ENCODE peak calls at places on chromosomes 1 and 21, in ten cellular contexts. One of them, this sample, is unnamed.

GRCh38 chr1:148372731-148373130 is 110.4 kb downstream of the PPIAL4G start:
- DNase-seq in ovary: no peak
- DNase-seq in smooth muscle cell of the brain vasculature: no peak
- DNase-seq in activated T-cell treated with anti-CD3 and anti-CD28 coated beads for 1 hour: no peak
- DNase-seq in NCI-H1436: no peak
- DNase-seq in activated naive CD4-positive, alpha-beta T cell treated with anti-CD3 and anti-CD28 coated beads, Interleukin-2, amount 50 U/mL, for 72 hours: peak
- DNase-seq in caudate nucleus: no peak
- DNase-seq in M059J: peak
- DNase-seq in naive B cell: no peak
- DNase-seq in ELR: peak
- DNase-seq in this sample: no peak

GRCh38 chr1:52413410-52414104 is 9.2 kb downstream of the PRPF38A start:
- DNase-seq in ELR: peak
- DNase-seq in naive B cell: no peak
- DNase-seq in activated naive CD4-positive, alpha-beta T cell treated with anti-CD3 and anti-CD28 coated beads, Interleukin-2, amount 50 U/mL, for 72 hours: no peak
- DNase-seq in caudate nucleus: no peak
- DNase-seq in NCI-H1436: no peak
- DNase-seq in smooth muscle cell of the brain vasculature: no peak
- DNase-seq in activated T-cell treated with anti-CD3 and anti-CD28 coated beads for 1 hour: no peak
- DNase-seq in M059J: peak
- DNase-seq in ovary: no peak
- DNase-seq in this sample: no peak

GRCh38 chr1:171984850-171985485 is 143.7 kb downstream of the DNM3 start:
- DNase-seq in smooth muscle cell of the brain vasculature: no peak
- DNase-seq in ELR: peak
- DNase-seq in M059J: peak
- DNase-seq in naive B cell: peak
- DNase-seq in ovary: no peak
- DNase-seq in caudate nucleus: no peak
- DNase-seq in NCI-H1436: peak
- DNase-seq in activated naive CD4-positive, alpha-beta T cell treated with anti-CD3 and anti-CD28 coated beads, Interleukin-2, amount 50 U/mL, for 72 hours: no peak
- DNase-seq in activated T-cell treated with anti-CD3 and anti-CD28 coated beads for 1 hour: no peak
- DNase-seq in this sample: no peak

GRCh38 chr21:32248616-32249550 is 30.0 kb downstream of the MIS18A start:
- DNase-seq in ELR: no peak
- DNase-seq in activated naive CD4-positive, alpha-beta T cell treated with anti-CD3 and anti-CD28 coated beads, Interleukin-2, amount 50 U/mL, for 72 hours: no peak
- DNase-seq in activated T-cell treated with anti-CD3 and anti-CD28 coated beads for 1 hour: no peak
- DNase-seq in ovary: no peak
- DNase-seq in caudate nucleus: no peak
- DNase-seq in smooth muscle cell of the brain vasculature: no peak
- DNase-seq in NCI-H1436: peak
- DNase-seq in M059J: no peak
- DNase-seq in naive B cell: no peak
- DNase-seq in this sample: no peak

GRCh38 chr1:40267767-40268187 is 9.7 kb downstream of the ZMPSTE24 start:
- DNase-seq in activated T-cell treated with anti-CD3 and anti-CD28 coated beads for 1 hour: no peak
- DNase-seq in NCI-H1436: no peak
- DNase-seq in activated naive CD4-positive, alpha-beta T cell treated with anti-CD3 and anti-CD28 coated beads, Interleukin-2, amount 50 U/mL, for 72 hours: no peak
- DNase-seq in caudate nucleus: no peak
- DNase-seq in naive B cell: no peak
- DNase-seq in ELR: peak
- DNase-seq in M059J: peak
- DNase-seq in smooth muscle cell of the brain vasculature: no peak
- DNase-seq in ovary: no peak
- DNase-seq in this sample: peak

GRCh38 chr21:45906859-45907258 is 74.7 kb upstream of the COL6A1 start:
- DNase-seq in ovary: no peak
- DNase-seq in M059J: no peak
- DNase-seq in activated naive CD4-positive, alpha-beta T cell treated with anti-CD3 and anti-CD28 coated beads, Interleukin-2, amount 50 U/mL, for 72 hours: no peak
- DNase-seq in ELR: no peak
- DNase-seq in NCI-H1436: no peak
- DNase-seq in caudate nucleus: no peak
- DNase-seq in smooth muscle cell of the brain vasculature: no peak
- DNase-seq in activated T-cell treated with anti-CD3 and anti-CD28 coated beads for 1 hour: no peak
- DNase-seq in naive B cell: no peak
- DNase-seq in this sample: no peak

GRCh38 chr1:178057131-178057765 is 36.7 kb upstream of the RASAL2 start:
- DNase-seq in smooth muscle cell of the brain vasculature: no peak
- DNase-seq in M059J: no peak
- DNase-seq in ovary: no peak
- DNase-seq in caudate nucleus: no peak
- DNase-seq in ELR: no peak
- DNase-seq in naive B cell: no peak
- DNase-seq in NCI-H1436: no peak
- DNase-seq in activated T-cell treated with anti-CD3 and anti-CD28 coated beads for 1 hour: no peak
- DNase-seq in activated naive CD4-positive, alpha-beta T cell treated with anti-CD3 and anti-CD28 coated beads, Interleukin-2, amount 50 U/mL, for 72 hours: no peak
- DNase-seq in this sample: no peak

GRCh38 chr1:215192306-215192705 is 109.8 kb downstream of the KCNK2 start:
- DNase-seq in ovary: no peak
- DNase-seq in ELR: peak
- DNase-seq in M059J: peak
- DNase-seq in caudate nucleus: no peak
- DNase-seq in smooth muscle cell of the brain vasculature: peak
- DNase-seq in activated naive CD4-positive, alpha-beta T cell treated with anti-CD3 and anti-CD28 coated beads, Interleukin-2, amount 50 U/mL, for 72 hours: no peak
- DNase-seq in activated T-cell treated with anti-CD3 and anti-CD28 coated beads for 1 hour: no peak
- DNase-seq in naive B cell: no peak
- DNase-seq in NCI-H1436: no peak
- DNase-seq in this sample: no peak

GRCh38 chr1:109395602-109396512 is 1.9 kb downstream of the SORT1 start:
- DNase-seq in naive B cell: no peak
- DNase-seq in ovary: no peak
- DNase-seq in M059J: peak
- DNase-seq in smooth muscle cell of the brain vasculature: no peak
- DNase-seq in ELR: peak
- DNase-seq in activated T-cell treated with anti-CD3 and anti-CD28 coated beads for 1 hour: no peak
- DNase-seq in caudate nucleus: no peak
- DNase-seq in activated naive CD4-positive, alpha-beta T cell treated with anti-CD3 and anti-CD28 coated beads, Interleukin-2, amount 50 U/mL, for 72 hours: no peak
- DNase-seq in NCI-H1436: no peak
- DNase-seq in this sample: no peak

GRCh38 chr21:37475186-37475868 is 108.8 kb downstream of the DYRK1A start:
- DNase-seq in ovary: no peak
- DNase-seq in smooth muscle cell of the brain vasculature: no peak
- DNase-seq in activated T-cell treated with anti-CD3 and anti-CD28 coated beads for 1 hour: no peak
- DNase-seq in caudate nucleus: no peak
- DNase-seq in NCI-H1436: no peak
- DNase-seq in activated naive CD4-positive, alpha-beta T cell treated with anti-CD3 and anti-CD28 coated beads, Interleukin-2, amount 50 U/mL, for 72 hours: no peak
- DNase-seq in ELR: no peak
- DNase-seq in naive B cell: no peak
- DNase-seq in M059J: no peak
- DNase-seq in this sample: no peak

GRCh38 chr1:9062846-9063245 is 6.6 kb downstream of the SLC2A5 start:
- DNase-seq in caudate nucleus: no peak
- DNase-seq in ovary: no peak
- DNase-seq in ELR: no peak
- DNase-seq in naive B cell: no peak
- DNase-seq in smooth muscle cell of the brain vasculature: peak
- DNase-seq in activated naive CD4-positive, alpha-beta T cell treated with anti-CD3 and anti-CD28 coated beads, Interleukin-2, amount 50 U/mL, for 72 hours: no peak
- DNase-seq in M059J: no peak
- DNase-seq in activated T-cell treated with anti-CD3 and anti-CD28 coated beads for 1 hour: no peak
- DNase-seq in NCI-H1436: no peak
- DNase-seq in this sample: no peak

GRCh38 chr21:42486120-42486519 is 9.9 kb downstream of the RSPH1 start:
- DNase-seq in naive B cell: no peak
- DNase-seq in activated naive CD4-positive, alpha-beta T cell treated with anti-CD3 and anti-CD28 coated beads, Interleukin-2, amount 50 U/mL, for 72 hours: no peak
- DNase-seq in smooth muscle cell of the brain vasculature: no peak
- DNase-seq in caudate nucleus: no peak
- DNase-seq in ovary: no peak
- DNase-seq in ELR: no peak
- DNase-seq in activated T-cell treated with anti-CD3 and anti-CD28 coated beads for 1 hour: no peak
- DNase-seq in NCI-H1436: no peak
- DNase-seq in M059J: no peak
- DNase-seq in this sample: no peak

GRCh38 chr1:221556435-221556834 is 185.5 kb downstream of the DUSP10 start:
- DNase-seq in activated naive CD4-positive, alpha-beta T cell treated with anti-CD3 and anti-CD28 coated beads, Interleukin-2, amount 50 U/mL, for 72 hours: no peak
- DNase-seq in caudate nucleus: no peak
- DNase-seq in naive B cell: no peak
- DNase-seq in ELR: no peak
- DNase-seq in ovary: no peak
- DNase-seq in activated T-cell treated with anti-CD3 and anti-CD28 coated beads for 1 hour: no peak
- DNase-seq in M059J: no peak
- DNase-seq in NCI-H1436: no peak
- DNase-seq in smooth muscle cell of the brain vasculature: no peak
- DNase-seq in this sample: no peak

GRCh38 chr1:67674260-67675011 is 10.6 kb upstream of the GADD45A start:
- DNase-seq in smooth muscle cell of the brain vasculature: no peak
- DNase-seq in naive B cell: no peak
- DNase-seq in ovary: peak
- DNase-seq in activated naive CD4-positive, alpha-beta T cell treated with anti-CD3 and anti-CD28 coated beads, Interleukin-2, amount 50 U/mL, for 72 hours: peak
- DNase-seq in caudate nucleus: no peak
- DNase-seq in ELR: no peak
- DNase-seq in NCI-H1436: peak
- DNase-seq in activated T-cell treated with anti-CD3 and anti-CD28 coated beads for 1 hour: peak
- DNase-seq in M059J: peak
- DNase-seq in this sample: peak

GRCh38 chr1:188043536-188044245 is 1214.9 kb downstream of the PLA2G4A start:
- DNase-seq in caudate nucleus: no peak
- DNase-seq in activated T-cell treated with anti-CD3 and anti-CD28 coated beads for 1 hour: no peak
- DNase-seq in activated naive CD4-positive, alpha-beta T cell treated with anti-CD3 and anti-CD28 coated beads, Interleukin-2, amount 50 U/mL, for 72 hours: no peak
- DNase-seq in M059J: no peak
- DNase-seq in ELR: peak
- DNase-seq in naive B cell: no peak
- DNase-seq in smooth muscle cell of the brain vasculature: no peak
- DNase-seq in NCI-H1436: no peak
- DNase-seq in ovary: no peak
- DNase-seq in this sample: no peak

GRCh38 chr1:186155594-186155993 is 219.5 kb downstream of the TPR start:
- DNase-seq in ovary: no peak
- DNase-seq in caudate nucleus: no peak
- DNase-seq in ELR: peak
- DNase-seq in M059J: peak
- DNase-seq in activated naive CD4-positive, alpha-beta T cell treated with anti-CD3 and anti-CD28 coated beads, Interleukin-2, amount 50 U/mL, for 72 hours: peak
- DNase-seq in smooth muscle cell of the brain vasculature: peak
- DNase-seq in naive B cell: no peak
- DNase-seq in activated T-cell treated with anti-CD3 and anti-CD28 coated beads for 1 hour: no peak
- DNase-seq in NCI-H1436: no peak
- DNase-seq in this sample: peak

GRCh38 chr1:78375996-78376395 is 114.8 kb upstream of the PTGFR start:
- DNase-seq in smooth muscle cell of the brain vasculature: no peak
- DNase-seq in caudate nucleus: no peak
- DNase-seq in ELR: no peak
- DNase-seq in naive B cell: no peak
- DNase-seq in M059J: peak
- DNase-seq in activated T-cell treated with anti-CD3 and anti-CD28 coated beads for 1 hour: no peak
- DNase-seq in activated naive CD4-positive, alpha-beta T cell treated with anti-CD3 and anti-CD28 coated beads, Interleukin-2, amount 50 U/mL, for 72 hours: no peak
- DNase-seq in ovary: no peak
- DNase-seq in NCI-H1436: no peak
- DNase-seq in this sample: no peak

GRCh38 chr1:88062650-88063153 is 621.4 kb upstream of the PKN2 start:
- DNase-seq in activated naive CD4-positive, alpha-beta T cell treated with anti-CD3 and anti-CD28 coated beads, Interleukin-2, amount 50 U/mL, for 72 hours: no peak
- DNase-seq in NCI-H1436: no peak
- DNase-seq in activated T-cell treated with anti-CD3 and anti-CD28 coated beads for 1 hour: no peak
- DNase-seq in M059J: no peak
- DNase-seq in ovary: no peak
- DNase-seq in caudate nucleus: no peak
- DNase-seq in ELR: no peak
- DNase-seq in smooth muscle cell of the brain vasculature: no peak
- DNase-seq in naive B cell: no peak
- DNase-seq in this sample: no peak

GRCh38 chr1:145858238-145858936 is 494 bp downstream of the PIAS3 start:
- DNase-seq in NCI-H1436: peak
- DNase-seq in activated naive CD4-positive, alpha-beta T cell treated with anti-CD3 and anti-CD28 coated beads, Interleukin-2, amount 50 U/mL, for 72 hours: peak
- DNase-seq in M059J: peak
- DNase-seq in ELR: peak
- DNase-seq in naive B cell: no peak
- DNase-seq in caudate nucleus: no peak
- DNase-seq in activated T-cell treated with anti-CD3 and anti-CD28 coated beads for 1 hour: peak
- DNase-seq in ovary: peak
- DNase-seq in smooth muscle cell of the brain vasculature: no peak
- DNase-seq in this sample: no peak

GRCh38 chr1:16143566-16144324 is 12.1 kb downstream of the EPHA2 start:
- DNase-seq in naive B cell: no peak
- DNase-seq in activated T-cell treated with anti-CD3 and anti-CD28 coated beads for 1 hour: no peak
- DNase-seq in ovary: no peak
- DNase-seq in ELR: peak
- DNase-seq in NCI-H1436: no peak
- DNase-seq in activated naive CD4-positive, alpha-beta T cell treated with anti-CD3 and anti-CD28 coated beads, Interleukin-2, amount 50 U/mL, for 72 hours: no peak
- DNase-seq in smooth muscle cell of the brain vasculature: no peak
- DNase-seq in M059J: peak
- DNase-seq in caudate nucleus: no peak
- DNase-seq in this sample: no peak

GRCh38 chr1:23167353-23168078 is 1.1 kb downstream of the LUZP1 start:
- DNase-seq in M059J: peak
- DNase-seq in NCI-H1436: peak
- DNase-seq in ELR: peak
- DNase-seq in activated naive CD4-positive, alpha-beta T cell treated with anti-CD3 and anti-CD28 coated beads, Interleukin-2, amount 50 U/mL, for 72 hours: peak
- DNase-seq in caudate nucleus: peak
- DNase-seq in activated T-cell treated with anti-CD3 and anti-CD28 coated beads for 1 hour: peak
- DNase-seq in ovary: peak
- DNase-seq in smooth muscle cell of the brain vasculature: no peak
- DNase-seq in naive B cell: peak
- DNase-seq in this sample: no peak

GRCh38 chr1:100358210-100358609 is 5.9 kb downstream of the CDC14A start:
- DNase-seq in smooth muscle cell of the brain vasculature: no peak
- DNase-seq in ELR: peak
- DNase-seq in ovary: no peak
- DNase-seq in M059J: peak
- DNase-seq in caudate nucleus: no peak
- DNase-seq in NCI-H1436: no peak
- DNase-seq in activated T-cell treated with anti-CD3 and anti-CD28 coated beads for 1 hour: no peak
- DNase-seq in naive B cell: no peak
- DNase-seq in activated naive CD4-positive, alpha-beta T cell treated with anti-CD3 and anti-CD28 coated beads, Interleukin-2, amount 50 U/mL, for 72 hours: no peak
- DNase-seq in this sample: no peak

GRCh38 chr1:55848906-55849305 is 633.7 kb upstream of the USP24 start:
- DNase-seq in ovary: no peak
- DNase-seq in smooth muscle cell of the brain vasculature: no peak
- DNase-seq in activated naive CD4-positive, alpha-beta T cell treated with anti-CD3 and anti-CD28 coated beads, Interleukin-2, amount 50 U/mL, for 72 hours: no peak
- DNase-seq in M059J: peak
- DNase-seq in activated T-cell treated with anti-CD3 and anti-CD28 coated beads for 1 hour: no peak
- DNase-seq in naive B cell: no peak
- DNase-seq in NCI-H1436: no peak
- DNase-seq in caudate nucleus: no peak
- DNase-seq in ELR: peak
- DNase-seq in this sample: no peak

GRCh38 chr1:236948381-236948780 is 55.9 kb downstream of the MT1HL1 start:
- DNase-seq in caudate nucleus: no peak
- DNase-seq in M059J: no peak
- DNase-seq in activated T-cell treated with anti-CD3 and anti-CD28 coated beads for 1 hour: no peak
- DNase-seq in NCI-H1436: no peak
- DNase-seq in activated naive CD4-positive, alpha-beta T cell treated with anti-CD3 and anti-CD28 coated beads, Interleukin-2, amount 50 U/mL, for 72 hours: no peak
- DNase-seq in ovary: no peak
- DNase-seq in ELR: no peak
- DNase-seq in naive B cell: no peak
- DNase-seq in smooth muscle cell of the brain vasculature: no peak
- DNase-seq in this sample: no peak

GRCh38 chr21:38905328-38905727 is 99.6 kb downstream of the ETS2 start:
- DNase-seq in caudate nucleus: no peak
- DNase-seq in activated T-cell treated with anti-CD3 and anti-CD28 coated beads for 1 hour: no peak
- DNase-seq in ELR: no peak
- DNase-seq in NCI-H1436: no peak
- DNase-seq in ovary: no peak
- DNase-seq in activated naive CD4-positive, alpha-beta T cell treated with anti-CD3 and anti-CD28 coated beads, Interleukin-2, amount 50 U/mL, for 72 hours: no peak
- DNase-seq in naive B cell: no peak
- DNase-seq in smooth muscle cell of the brain vasculature: no peak
- DNase-seq in M059J: no peak
- DNase-seq in this sample: no peak